ENCODE peak calls at places on chromosomes 16 and 17, in six cellular contexts. C is bronchial epithelial cell, E is NCI-H345, Q is HFF-Myc, P is left lobe of liver, V is mesothelial cell of epicardium. B is an unnamed sample.

GRCh38 chr17:45048795-45049563 is 2.5 kb downstream of the DCAKD start:
- DNase-seq in V (no peak), C (no peak), P (no peak), E (no peak), Q (no peak), B (no peak)

GRCh38 chr16:86914850-86915717 is 336.7 kb downstream of the FOXL1 start:
- DNase-seq in P (no peak), E (no peak), V (no peak), Q (no peak), C (no peak), B (no peak)

GRCh38 chr16:68019167-68019680 is 3.5 kb upstream of the DPEP2NB start:
- DNase-seq in V (no peak), E (no peak), C (no peak), Q (no peak), P (no peak), B (no peak)

GRCh38 chr16:61575617-61576016 is 460.6 kb downstream of the CDH8 start:
- DNase-seq in C (no peak), Q (no peak), E (no peak), P (no peak), V (no peak), B (no peak)

GRCh38 chr16:85042606-85043005 is 15.0 kb downstream of the KIAA0513 start:
- DNase-seq in V (no peak), Q (no peak), C (no peak), E (no peak), P (no peak), B (no peak)

GRCh38 chr17:62898239-62898864 is 67.7 kb upstream of the TANC2 start:
- DNase-seq in C (no peak), V (no peak), Q (no peak), P (no peak), E (no peak), B (no peak)

GRCh38 chr17:37067555-37068111 is 118.9 kb downstream of the AATF start:
- DNase-seq in Q (peak; percentile 42), P (peak; percentile 87), C (peak; percentile 82), V (no peak), E (no peak), B (no peak)

GRCh38 chr16:75475420-75475847 is 10.9 kb upstream of the TMEM170A start:
- DNase-seq in E (no peak), P (no peak), C (no peak), Q (no peak), V (no peak), B (no peak)

GRCh38 chr16:55552621-55553020 is 13.9 kb upstream of the CAPNS2 start:
- DNase-seq in E (no peak), Q (no peak), V (no peak), C (peak; percentile 95), P (no peak), B (no peak)

GRCh38 chr16:26276289-26276688 is 584.5 kb downstream of the HS3ST4 start:
- DNase-seq in Q (no peak), E (no peak), C (no peak), P (no peak), V (no peak), B (no peak)

GRCh38 chr16:75482434-75483205 is 12.6 kb downstream of the CHST6 start:
- DNase-seq in Q (no peak), C (no peak), V (no peak), E (peak; percentile 37), P (no peak), B (no peak)

GRCh38 chr17:82323514-82324234 is 6.3 kb upstream of the CD7 start:
- DNase-seq in V (no peak), C (no peak), E (no peak), Q (no peak), P (no peak), B (no peak)

GRCh38 chr17:76171701-76172100 is 30.7 kb upstream of the FOXJ1 start:
- DNase-seq in C (no peak), E (no peak), V (no peak), P (no peak), Q (no peak), B (no peak)

GRCh38 chr17:77501751-77502625 is 361.2 kb downstream of the SEC14L1 start:
- DNase-seq in P (no peak), V (no peak), E (no peak), Q (no peak), C (no peak), B (peak; percentile 42)

GRCh38 chr17:42422412-42422957 is 571 bp downstream of the CAVIN1 start:
- DNase-seq in Q (no peak), E (peak; percentile 11), C (no peak), V (no peak), P (peak; percentile 51), B (peak; percentile 74)

GRCh38 chr16:77288222-77288621 is 89.0 kb downstream of the SYCE1L start:
- DNase-seq in C (peak; percentile 96), Q (no peak), E (no peak), V (no peak), P (no peak), B (no peak)

GRCh38 chr16:70644763-70645597 is 1.4 kb upstream of the IL34 start:
- DNase-seq in Q (no peak), V (no peak), P (no peak), E (no peak), C (no peak), B (no peak)

GRCh38 chr16:1073566-1074378 is 1.2 kb downstream of the SSTR5 start:
- DNase-seq in Q (no peak), E (no peak), P (no peak), V (no peak), C (no peak), B (no peak)

B was measured in D341Med.